ENCODE peak calls at places on chromosome X, in four cellular contexts. One of them, this sample, is unnamed.

GRCh38 chrX:106170318-106170717 is 2.2 kb downstream of the PWWP3B start:
- DNase-seq in head of caudate nucleus: no peak
- DNase-seq in NCI-H446 treated with DMSO at 0.1 percent for 48 hours: no peak
- DNase-seq in substantia nigra: no peak
- DNase-seq in this sample: no peak

GRCh38 chrX:22795680-22796079 is 204.1 kb upstream of the DDX53 start:
- DNase-seq in head of caudate nucleus: no peak
- DNase-seq in NCI-H446 treated with DMSO at 0.1 percent for 48 hours: no peak
- DNase-seq in substantia nigra: no peak
- DNase-seq in this sample: no peak

GRCh38 chrX:150212672-150213480 is 150.2 kb upstream of the MAMLD1 start:
- DNase-seq in head of caudate nucleus: no peak
- DNase-seq in NCI-H446 treated with DMSO at 0.1 percent for 48 hours: no peak
- DNase-seq in substantia nigra: no peak
- DNase-seq in this sample: no peak

GRCh38 chrX:129641941-129642340 is 12.8 kb downstream of the APLN start:
- DNase-seq in head of caudate nucleus: no peak
- DNase-seq in NCI-H446 treated with DMSO at 0.1 percent for 48 hours: no peak
- DNase-seq in substantia nigra: no peak
- DNase-seq in this sample: no peak

GRCh38 chrX:79161655-79162054 is 17.2 kb downstream of the GPR174 start:
- DNase-seq in head of caudate nucleus: no peak
- DNase-seq in NCI-H446 treated with DMSO at 0.1 percent for 48 hours: no peak
- DNase-seq in substantia nigra: no peak
- DNase-seq in this sample: no peak

GRCh38 chrX:41875142-41875541 is 48.2 kb downstream of the CASK start:
- DNase-seq in head of caudate nucleus: no peak
- DNase-seq in NCI-H446 treated with DMSO at 0.1 percent for 48 hours: no peak
- DNase-seq in substantia nigra: no peak
- DNase-seq in this sample: no peak

GRCh38 chrX:122270809-122271494 is 913.1 kb upstream of the GRIA3 start:
- DNase-seq in head of caudate nucleus: no peak
- DNase-seq in NCI-H446 treated with DMSO at 0.1 percent for 48 hours: no peak
- DNase-seq in substantia nigra: no peak
- DNase-seq in this sample: no peak

GRCh38 chrX:16839852-16840460 is 30.2 kb downstream of the RBBP7 start:
- DNase-seq in head of caudate nucleus: peak; percentile 65
- DNase-seq in NCI-H446 treated with DMSO at 0.1 percent for 48 hours: no peak
- DNase-seq in substantia nigra: no peak
- DNase-seq in this sample: peak; percentile 25

GRCh38 chrX:153816821-153817220 is 13.5 kb downstream of the PDZD4 start:
- DNase-seq in head of caudate nucleus: no peak
- DNase-seq in NCI-H446 treated with DMSO at 0.1 percent for 48 hours: no peak
- DNase-seq in substantia nigra: no peak
- DNase-seq in this sample: no peak

GRCh38 chrX:81120270-81120935 is 81.3 kb downstream of the HMGN5 start:
- DNase-seq in head of caudate nucleus: no peak
- DNase-seq in NCI-H446 treated with DMSO at 0.1 percent for 48 hours: no peak
- DNase-seq in substantia nigra: peak; percentile 0
- DNase-seq in this sample: no peak

GRCh38 chrX:10119399-10119990 is 37.3 kb upstream of the CLCN4 start:
- DNase-seq in head of caudate nucleus: peak; percentile 55
- DNase-seq in NCI-H446 treated with DMSO at 0.1 percent for 48 hours: peak; percentile 17
- DNase-seq in substantia nigra: peak; percentile 40
- DNase-seq in this sample: peak; percentile 76

GRCh38 chrX:109344666-109345065 is 137.2 kb downstream of the GUCY2F start:
- DNase-seq in head of caudate nucleus: no peak
- DNase-seq in NCI-H446 treated with DMSO at 0.1 percent for 48 hours: no peak
- DNase-seq in substantia nigra: no peak
- DNase-seq in this sample: no peak

GRCh38 chrX:68599256-68600152 is 48.0 kb upstream of the STARD8 start:
- DNase-seq in head of caudate nucleus: no peak
- DNase-seq in NCI-H446 treated with DMSO at 0.1 percent for 48 hours: no peak
- DNase-seq in substantia nigra: no peak
- DNase-seq in this sample: no peak

GRCh38 chrX:153443476-153444332 is 2.2 kb downstream of the TREX2 start:
- DNase-seq in head of caudate nucleus: no peak
- DNase-seq in NCI-H446 treated with DMSO at 0.1 percent for 48 hours: no peak
- DNase-seq in substantia nigra: no peak
- DNase-seq in this sample: no peak

GRCh38 chrX:53263597-53264094 is 17.7 kb downstream of the IQSEC2 start:
- DNase-seq in head of caudate nucleus: no peak
- DNase-seq in NCI-H446 treated with DMSO at 0.1 percent for 48 hours: no peak
- DNase-seq in substantia nigra: no peak
- DNase-seq in this sample: no peak

GRCh38 chrX:108735680-108736508 is 469 bp downstream of the IRS4 start:
- DNase-seq in head of caudate nucleus: peak; percentile 16
- DNase-seq in NCI-H446 treated with DMSO at 0.1 percent for 48 hours: no peak
- DNase-seq in substantia nigra: peak; percentile 1
- DNase-seq in this sample: no peak

GRCh38 chrX:38864165-38864564 is 62.9 kb downstream of the MID1IP1 start:
- DNase-seq in head of caudate nucleus: no peak
- DNase-seq in NCI-H446 treated with DMSO at 0.1 percent for 48 hours: no peak
- DNase-seq in substantia nigra: no peak
- DNase-seq in this sample: no peak

GRCh38 chrX:34578237-34578636 is 78.8 kb downstream of the TMEM47 start:
- DNase-seq in head of caudate nucleus: no peak
- DNase-seq in NCI-H446 treated with DMSO at 0.1 percent for 48 hours: no peak
- DNase-seq in substantia nigra: no peak
- DNase-seq in this sample: no peak

GRCh38 chrX:137143864-137144263 is 110.1 kb upstream of the GPR101 start:
- DNase-seq in head of caudate nucleus: no peak
- DNase-seq in NCI-H446 treated with DMSO at 0.1 percent for 48 hours: no peak
- DNase-seq in substantia nigra: no peak
- DNase-seq in this sample: no peak

GRCh38 chrX:1380672-1381233 is 11.2 kb downstream of the SLC25A6 start:
- DNase-seq in head of caudate nucleus: no peak
- DNase-seq in NCI-H446 treated with DMSO at 0.1 percent for 48 hours: no peak
- DNase-seq in substantia nigra: no peak
- DNase-seq in this sample: no peak

GRCh38 chrX:14095702-14096101 is 66.0 kb upstream of the GEMIN8 start:
- DNase-seq in head of caudate nucleus: peak; percentile 46
- DNase-seq in NCI-H446 treated with DMSO at 0.1 percent for 48 hours: no peak
- DNase-seq in substantia nigra: no peak
- DNase-seq in this sample: peak; percentile 40

GRCh38 chrX:19174401-19175025 is 52.2 kb upstream of the ADGRG2 start:
- DNase-seq in head of caudate nucleus: no peak
- DNase-seq in NCI-H446 treated with DMSO at 0.1 percent for 48 hours: no peak
- DNase-seq in substantia nigra: no peak
- DNase-seq in this sample: no peak

GRCh38 chrX:112814496-112814895 is 26.1 kb downstream of the AMOT start:
- DNase-seq in head of caudate nucleus: no peak
- DNase-seq in NCI-H446 treated with DMSO at 0.1 percent for 48 hours: no peak
- DNase-seq in substantia nigra: no peak
- DNase-seq in this sample: no peak

GRCh38 chrX:129574214-129574613 is 34.2 kb downstream of the OCRL start:
- DNase-seq in head of caudate nucleus: no peak
- DNase-seq in NCI-H446 treated with DMSO at 0.1 percent for 48 hours: no peak
- DNase-seq in substantia nigra: no peak
- DNase-seq in this sample: no peak

GRCh38 chrX:23554304-23554703 is 113.0 kb upstream of the PRDX4 start:
- DNase-seq in head of caudate nucleus: no peak
- DNase-seq in NCI-H446 treated with DMSO at 0.1 percent for 48 hours: peak; percentile 34
- DNase-seq in substantia nigra: no peak
- DNase-seq in this sample: peak; percentile 11

GRCh38 chrX:18354369-18355329 is at the start of gene SCML2:
- DNase-seq in head of caudate nucleus: peak; percentile 66
- DNase-seq in NCI-H446 treated with DMSO at 0.1 percent for 48 hours: no peak
- DNase-seq in substantia nigra: peak; percentile 8
- DNase-seq in this sample: peak; percentile 6

GRCh38 chrX:119784747-119785446 is 6.5 kb downstream of the RPL39 start:
- DNase-seq in head of caudate nucleus: no peak
- DNase-seq in NCI-H446 treated with DMSO at 0.1 percent for 48 hours: no peak
- DNase-seq in substantia nigra: no peak
- DNase-seq in this sample: no peak

GRCh38 chrX:35115205-35115604 is 172.6 kb downstream of the FAM47B start:
- DNase-seq in head of caudate nucleus: no peak
- DNase-seq in NCI-H446 treated with DMSO at 0.1 percent for 48 hours: no peak
- DNase-seq in substantia nigra: no peak
- DNase-seq in this sample: no peak

GRCh38 chrX:27598312-27598711 is 8.2 kb downstream of the DCAF8L2 start:
- DNase-seq in head of caudate nucleus: no peak
- DNase-seq in NCI-H446 treated with DMSO at 0.1 percent for 48 hours: no peak
- DNase-seq in substantia nigra: no peak
- DNase-seq in this sample: no peak

GRCh38 chrX:139203681-139204575 is 326.6 kb upstream of the F9 start:
- DNase-seq in head of caudate nucleus: no peak
- DNase-seq in NCI-H446 treated with DMSO at 0.1 percent for 48 hours: no peak
- DNase-seq in substantia nigra: no peak
- DNase-seq in this sample: no peak

GRCh38 chrX:150854856-150855255 is 43.6 kb downstream of the CD99L2 start:
- DNase-seq in head of caudate nucleus: no peak
- DNase-seq in NCI-H446 treated with DMSO at 0.1 percent for 48 hours: no peak
- DNase-seq in substantia nigra: no peak
- DNase-seq in this sample: no peak

GRCh38 chrX:134658002-134658401 is 269 bp downstream of the PLAC1 start:
- DNase-seq in head of caudate nucleus: no peak
- DNase-seq in NCI-H446 treated with DMSO at 0.1 percent for 48 hours: no peak
- DNase-seq in substantia nigra: no peak
- DNase-seq in this sample: no peak

GRCh38 chrX:129759576-129760061 is 20.1 kb upstream of the SASH3 start:
- DNase-seq in head of caudate nucleus: peak; percentile 56
- DNase-seq in NCI-H446 treated with DMSO at 0.1 percent for 48 hours: no peak
- DNase-seq in substantia nigra: peak; percentile 68
- DNase-seq in this sample: no peak

GRCh38 chrX:27599928-27600327 is 9.8 kb downstream of the DCAF8L2 start:
- DNase-seq in head of caudate nucleus: no peak
- DNase-seq in NCI-H446 treated with DMSO at 0.1 percent for 48 hours: no peak
- DNase-seq in substantia nigra: no peak
- DNase-seq in this sample: no peak

GRCh38 chrX:12497832-12498591 is 293.2 kb upstream of the PRPS2 start:
- DNase-seq in head of caudate nucleus: no peak
- DNase-seq in NCI-H446 treated with DMSO at 0.1 percent for 48 hours: no peak
- DNase-seq in substantia nigra: no peak
- DNase-seq in this sample: peak; percentile 8

GRCh38 chrX:54043696-54044125 is 562 bp downstream of the PHF8 start:
- DNase-seq in head of caudate nucleus: no peak
- DNase-seq in NCI-H446 treated with DMSO at 0.1 percent for 48 hours: no peak
- DNase-seq in substantia nigra: no peak
- DNase-seq in this sample: peak; percentile 28

GRCh38 chrX:2561461-2561860 is 60.7 kb upstream of the DHRSX start:
- DNase-seq in head of caudate nucleus: no peak
- DNase-seq in NCI-H446 treated with DMSO at 0.1 percent for 48 hours: no peak
- DNase-seq in substantia nigra: no peak
- DNase-seq in this sample: no peak

GRCh38 chrX:45765726-45766125 is 565.0 kb upstream of the DIPK2B start:
- DNase-seq in head of caudate nucleus: no peak
- DNase-seq in NCI-H446 treated with DMSO at 0.1 percent for 48 hours: no peak
- DNase-seq in substantia nigra: no peak
- DNase-seq in this sample: no peak

This sample was measured in NT2/D1.